ENCODE peak calls at places on chromosomes 6 and 20, in six cellular contexts. One of them, this sample, is unnamed.

GRCh38 chr6:16683524-16684194 is 77.6 kb downstream of the ATXN1 start:
- DNase-seq in CD8-positive, alpha-beta T cell: no peak
- DNase-seq in endothelial cell: no peak
- DNase-seq in RPMI8226: peak
- DNase-seq in NCI-H1105: no peak
- DNase-seq in activated CD8-positive, alpha-beta memory T cell treated with anti-CD3 and anti-CD28 coated beads, Interleukin-2, amount 10 ng/mL, durations not matched to agents 7 days and 5 days: no peak
- DNase-seq in this sample: peak

GRCh38 chr6:139708342-139709199 is 334.1 kb upstream of the CITED2 start:
- DNase-seq in CD8-positive, alpha-beta T cell: no peak
- DNase-seq in endothelial cell: no peak
- DNase-seq in RPMI8226: no peak
- DNase-seq in NCI-H1105: no peak
- DNase-seq in activated CD8-positive, alpha-beta memory T cell treated with anti-CD3 and anti-CD28 coated beads, Interleukin-2, amount 10 ng/mL, durations not matched to agents 7 days and 5 days: no peak
- DNase-seq in this sample: no peak

GRCh38 chr6:139112146-139112545 is 22.7 kb upstream of the HECA start:
- DNase-seq in CD8-positive, alpha-beta T cell: no peak
- DNase-seq in endothelial cell: no peak
- DNase-seq in RPMI8226: no peak
- DNase-seq in NCI-H1105: no peak
- DNase-seq in activated CD8-positive, alpha-beta memory T cell treated with anti-CD3 and anti-CD28 coated beads, Interleukin-2, amount 10 ng/mL, durations not matched to agents 7 days and 5 days: no peak
- DNase-seq in this sample: no peak

GRCh38 chr6:27871919-27872633 is 40.1 kb downstream of the OR2B2 start:
- DNase-seq in CD8-positive, alpha-beta T cell: peak
- DNase-seq in endothelial cell: peak
- DNase-seq in RPMI8226: peak
- DNase-seq in NCI-H1105: peak
- DNase-seq in activated CD8-positive, alpha-beta memory T cell treated with anti-CD3 and anti-CD28 coated beads, Interleukin-2, amount 10 ng/mL, durations not matched to agents 7 days and 5 days: peak
- DNase-seq in this sample: peak

GRCh38 chr6:119129148-119129967 is 50.9 kb upstream of the FAM184A start:
- DNase-seq in CD8-positive, alpha-beta T cell: no peak
- DNase-seq in endothelial cell: no peak
- DNase-seq in RPMI8226: peak
- DNase-seq in NCI-H1105: peak
- DNase-seq in activated CD8-positive, alpha-beta memory T cell treated with anti-CD3 and anti-CD28 coated beads, Interleukin-2, amount 10 ng/mL, durations not matched to agents 7 days and 5 days: no peak
- DNase-seq in this sample: no peak

GRCh38 chr6:143528164-143528811 is 16.8 kb upstream of the FUCA2 start:
- DNase-seq in CD8-positive, alpha-beta T cell: no peak
- DNase-seq in endothelial cell: no peak
- DNase-seq in RPMI8226: peak
- DNase-seq in NCI-H1105: no peak
- DNase-seq in activated CD8-positive, alpha-beta memory T cell treated with anti-CD3 and anti-CD28 coated beads, Interleukin-2, amount 10 ng/mL, durations not matched to agents 7 days and 5 days: no peak
- DNase-seq in this sample: no peak

GRCh38 chr6:37794825-37795224 is 24.7 kb upstream of the ZFAND3 start:
- DNase-seq in CD8-positive, alpha-beta T cell: no peak
- DNase-seq in endothelial cell: no peak
- DNase-seq in RPMI8226: no peak
- DNase-seq in NCI-H1105: no peak
- DNase-seq in activated CD8-positive, alpha-beta memory T cell treated with anti-CD3 and anti-CD28 coated beads, Interleukin-2, amount 10 ng/mL, durations not matched to agents 7 days and 5 days: no peak
- DNase-seq in this sample: no peak

GRCh38 chr6:15405111-15405510 is 159.2 kb downstream of the JARID2 start:
- DNase-seq in CD8-positive, alpha-beta T cell: no peak
- DNase-seq in endothelial cell: no peak
- DNase-seq in RPMI8226: no peak
- DNase-seq in NCI-H1105: no peak
- DNase-seq in activated CD8-positive, alpha-beta memory T cell treated with anti-CD3 and anti-CD28 coated beads, Interleukin-2, amount 10 ng/mL, durations not matched to agents 7 days and 5 days: no peak
- DNase-seq in this sample: no peak

GRCh38 chr20:59006167-59006863 is 739 bp downstream of the CTSZ start:
- DNase-seq in CD8-positive, alpha-beta T cell: no peak
- DNase-seq in endothelial cell: no peak
- DNase-seq in RPMI8226: peak
- DNase-seq in NCI-H1105: no peak
- DNase-seq in activated CD8-positive, alpha-beta memory T cell treated with anti-CD3 and anti-CD28 coated beads, Interleukin-2, amount 10 ng/mL, durations not matched to agents 7 days and 5 days: no peak
- DNase-seq in this sample: peak

GRCh38 chr6:16674666-16675392 is 86.4 kb downstream of the ATXN1 start:
- DNase-seq in CD8-positive, alpha-beta T cell: no peak
- DNase-seq in endothelial cell: no peak
- DNase-seq in RPMI8226: no peak
- DNase-seq in NCI-H1105: no peak
- DNase-seq in activated CD8-positive, alpha-beta memory T cell treated with anti-CD3 and anti-CD28 coated beads, Interleukin-2, amount 10 ng/mL, durations not matched to agents 7 days and 5 days: no peak
- DNase-seq in this sample: no peak

GRCh38 chr6:139161817-139162284 is 27.0 kb downstream of the HECA start:
- DNase-seq in CD8-positive, alpha-beta T cell: peak
- DNase-seq in endothelial cell: no peak
- DNase-seq in RPMI8226: no peak
- DNase-seq in NCI-H1105: no peak
- DNase-seq in activated CD8-positive, alpha-beta memory T cell treated with anti-CD3 and anti-CD28 coated beads, Interleukin-2, amount 10 ng/mL, durations not matched to agents 7 days and 5 days: peak
- DNase-seq in this sample: no peak

GRCh38 chr6:44154067-44154466 is 4.6 kb upstream of the CAPN11 start:
- DNase-seq in CD8-positive, alpha-beta T cell: no peak
- DNase-seq in endothelial cell: no peak
- DNase-seq in RPMI8226: no peak
- DNase-seq in NCI-H1105: no peak
- DNase-seq in activated CD8-positive, alpha-beta memory T cell treated with anti-CD3 and anti-CD28 coated beads, Interleukin-2, amount 10 ng/mL, durations not matched to agents 7 days and 5 days: no peak
- DNase-seq in this sample: no peak

GRCh38 chr6:32073066-32073465 is 34.9 kb downstream of the CYP21A2 start:
- DNase-seq in CD8-positive, alpha-beta T cell: no peak
- DNase-seq in endothelial cell: no peak
- DNase-seq in RPMI8226: no peak
- DNase-seq in NCI-H1105: no peak
- DNase-seq in activated CD8-positive, alpha-beta memory T cell treated with anti-CD3 and anti-CD28 coated beads, Interleukin-2, amount 10 ng/mL, durations not matched to agents 7 days and 5 days: no peak
- DNase-seq in this sample: no peak

GRCh38 chr20:38441916-38442315 is 6.8 kb upstream of the SNHG17 start:
- DNase-seq in CD8-positive, alpha-beta T cell: no peak
- DNase-seq in endothelial cell: no peak
- DNase-seq in RPMI8226: no peak
- DNase-seq in NCI-H1105: no peak
- DNase-seq in activated CD8-positive, alpha-beta memory T cell treated with anti-CD3 and anti-CD28 coated beads, Interleukin-2, amount 10 ng/mL, durations not matched to agents 7 days and 5 days: no peak
- DNase-seq in this sample: no peak

GRCh38 chr6:143234686-143235085 is 174.0 kb downstream of the AIG1 start:
- DNase-seq in CD8-positive, alpha-beta T cell: no peak
- DNase-seq in endothelial cell: no peak
- DNase-seq in RPMI8226: no peak
- DNase-seq in NCI-H1105: no peak
- DNase-seq in activated CD8-positive, alpha-beta memory T cell treated with anti-CD3 and anti-CD28 coated beads, Interleukin-2, amount 10 ng/mL, durations not matched to agents 7 days and 5 days: no peak
- DNase-seq in this sample: no peak

GRCh38 chr6:85124472-85125428 is 325.1 kb upstream of the NT5E start:
- DNase-seq in CD8-positive, alpha-beta T cell: no peak
- DNase-seq in endothelial cell: no peak
- DNase-seq in RPMI8226: no peak
- DNase-seq in NCI-H1105: no peak
- DNase-seq in activated CD8-positive, alpha-beta memory T cell treated with anti-CD3 and anti-CD28 coated beads, Interleukin-2, amount 10 ng/mL, durations not matched to agents 7 days and 5 days: no peak
- DNase-seq in this sample: no peak

GRCh38 chr6:40779399-40779798 is 192.2 kb upstream of the LRFN2 start:
- DNase-seq in CD8-positive, alpha-beta T cell: no peak
- DNase-seq in endothelial cell: no peak
- DNase-seq in RPMI8226: no peak
- DNase-seq in NCI-H1105: no peak
- DNase-seq in activated CD8-positive, alpha-beta memory T cell treated with anti-CD3 and anti-CD28 coated beads, Interleukin-2, amount 10 ng/mL, durations not matched to agents 7 days and 5 days: no peak
- DNase-seq in this sample: no peak

GRCh38 chr20:14712302-14712739 is 374.9 kb upstream of the FLRT3 start:
- DNase-seq in CD8-positive, alpha-beta T cell: no peak
- DNase-seq in endothelial cell: no peak
- DNase-seq in RPMI8226: no peak
- DNase-seq in NCI-H1105: no peak
- DNase-seq in activated CD8-positive, alpha-beta memory T cell treated with anti-CD3 and anti-CD28 coated beads, Interleukin-2, amount 10 ng/mL, durations not matched to agents 7 days and 5 days: no peak
- DNase-seq in this sample: no peak

GRCh38 chr20:46283426-46283825 is 24.9 kb downstream of the CDH22 start:
- DNase-seq in CD8-positive, alpha-beta T cell: no peak
- DNase-seq in endothelial cell: no peak
- DNase-seq in RPMI8226: no peak
- DNase-seq in NCI-H1105: no peak
- DNase-seq in activated CD8-positive, alpha-beta memory T cell treated with anti-CD3 and anti-CD28 coated beads, Interleukin-2, amount 10 ng/mL, durations not matched to agents 7 days and 5 days: no peak
- DNase-seq in this sample: no peak

GRCh38 chr20:11849270-11849920 is 68.3 kb upstream of the BTBD3 start:
- DNase-seq in CD8-positive, alpha-beta T cell: no peak
- DNase-seq in endothelial cell: no peak
- DNase-seq in RPMI8226: no peak
- DNase-seq in NCI-H1105: peak
- DNase-seq in activated CD8-positive, alpha-beta memory T cell treated with anti-CD3 and anti-CD28 coated beads, Interleukin-2, amount 10 ng/mL, durations not matched to agents 7 days and 5 days: no peak
- DNase-seq in this sample: no peak

GRCh38 chr20:44479643-44480042 is 4.0 kb downstream of the TTPAL start:
- DNase-seq in CD8-positive, alpha-beta T cell: no peak
- DNase-seq in endothelial cell: no peak
- DNase-seq in RPMI8226: no peak
- DNase-seq in NCI-H1105: no peak
- DNase-seq in activated CD8-positive, alpha-beta memory T cell treated with anti-CD3 and anti-CD28 coated beads, Interleukin-2, amount 10 ng/mL, durations not matched to agents 7 days and 5 days: no peak
- DNase-seq in this sample: no peak

GRCh38 chr6:115783402-115784061 is 277.2 kb downstream of the FRK start:
- DNase-seq in CD8-positive, alpha-beta T cell: no peak
- DNase-seq in endothelial cell: no peak
- DNase-seq in RPMI8226: no peak
- DNase-seq in NCI-H1105: no peak
- DNase-seq in activated CD8-positive, alpha-beta memory T cell treated with anti-CD3 and anti-CD28 coated beads, Interleukin-2, amount 10 ng/mL, durations not matched to agents 7 days and 5 days: no peak
- DNase-seq in this sample: no peak

GRCh38 chr20:13338999-13339411 is 117.9 kb downstream of the ISM1 start:
- DNase-seq in CD8-positive, alpha-beta T cell: no peak
- DNase-seq in endothelial cell: no peak
- DNase-seq in RPMI8226: no peak
- DNase-seq in NCI-H1105: no peak
- DNase-seq in activated CD8-positive, alpha-beta memory T cell treated with anti-CD3 and anti-CD28 coated beads, Interleukin-2, amount 10 ng/mL, durations not matched to agents 7 days and 5 days: no peak
- DNase-seq in this sample: no peak

GRCh38 chr6:128000363-128000762 is 99.5 kb upstream of the THEMIS start:
- DNase-seq in CD8-positive, alpha-beta T cell: no peak
- DNase-seq in endothelial cell: no peak
- DNase-seq in RPMI8226: no peak
- DNase-seq in NCI-H1105: no peak
- DNase-seq in activated CD8-positive, alpha-beta memory T cell treated with anti-CD3 and anti-CD28 coated beads, Interleukin-2, amount 10 ng/mL, durations not matched to agents 7 days and 5 days: no peak
- DNase-seq in this sample: no peak

GRCh38 chr6:47250302-47250701 is 59.4 kb downstream of the TNFRSF21 start:
- DNase-seq in CD8-positive, alpha-beta T cell: no peak
- DNase-seq in endothelial cell: no peak
- DNase-seq in RPMI8226: no peak
- DNase-seq in NCI-H1105: no peak
- DNase-seq in activated CD8-positive, alpha-beta memory T cell treated with anti-CD3 and anti-CD28 coated beads, Interleukin-2, amount 10 ng/mL, durations not matched to agents 7 days and 5 days: no peak
- DNase-seq in this sample: no peak

GRCh38 chr6:103273048-103273447 is 1586.7 kb downstream of the HACE1 start:
- DNase-seq in CD8-positive, alpha-beta T cell: no peak
- DNase-seq in endothelial cell: no peak
- DNase-seq in RPMI8226: peak
- DNase-seq in NCI-H1105: peak
- DNase-seq in activated CD8-positive, alpha-beta memory T cell treated with anti-CD3 and anti-CD28 coated beads, Interleukin-2, amount 10 ng/mL, durations not matched to agents 7 days and 5 days: no peak
- DNase-seq in this sample: no peak

GRCh38 chr6:105835373-105835772 is 250.8 kb upstream of the PRDM1 start:
- DNase-seq in CD8-positive, alpha-beta T cell: no peak
- DNase-seq in endothelial cell: peak
- DNase-seq in RPMI8226: no peak
- DNase-seq in NCI-H1105: peak
- DNase-seq in activated CD8-positive, alpha-beta memory T cell treated with anti-CD3 and anti-CD28 coated beads, Interleukin-2, amount 10 ng/mL, durations not matched to agents 7 days and 5 days: no peak
- DNase-seq in this sample: no peak

GRCh38 chr6:37809144-37809543 is 10.4 kb upstream of the ZFAND3 start:
- DNase-seq in CD8-positive, alpha-beta T cell: no peak
- DNase-seq in endothelial cell: no peak
- DNase-seq in RPMI8226: no peak
- DNase-seq in NCI-H1105: no peak
- DNase-seq in activated CD8-positive, alpha-beta memory T cell treated with anti-CD3 and anti-CD28 coated beads, Interleukin-2, amount 10 ng/mL, durations not matched to agents 7 days and 5 days: no peak
- DNase-seq in this sample: no peak

GRCh38 chr20:39645130-39645529 is 683.0 kb downstream of the DHX35 start:
- DNase-seq in CD8-positive, alpha-beta T cell: no peak
- DNase-seq in endothelial cell: no peak
- DNase-seq in RPMI8226: no peak
- DNase-seq in NCI-H1105: no peak
- DNase-seq in activated CD8-positive, alpha-beta memory T cell treated with anti-CD3 and anti-CD28 coated beads, Interleukin-2, amount 10 ng/mL, durations not matched to agents 7 days and 5 days: no peak
- DNase-seq in this sample: no peak

GRCh38 chr20:13857304-13857703 is 72.5 kb downstream of the NDUFAF5 start:
- DNase-seq in CD8-positive, alpha-beta T cell: no peak
- DNase-seq in endothelial cell: no peak
- DNase-seq in RPMI8226: no peak
- DNase-seq in NCI-H1105: peak
- DNase-seq in activated CD8-positive, alpha-beta memory T cell treated with anti-CD3 and anti-CD28 coated beads, Interleukin-2, amount 10 ng/mL, durations not matched to agents 7 days and 5 days: no peak
- DNase-seq in this sample: no peak

GRCh38 chr6:155782320-155782730 is 326.7 kb upstream of the NOX3 start:
- DNase-seq in CD8-positive, alpha-beta T cell: no peak
- DNase-seq in endothelial cell: no peak
- DNase-seq in RPMI8226: no peak
- DNase-seq in NCI-H1105: no peak
- DNase-seq in activated CD8-positive, alpha-beta memory T cell treated with anti-CD3 and anti-CD28 coated beads, Interleukin-2, amount 10 ng/mL, durations not matched to agents 7 days and 5 days: no peak
- DNase-seq in this sample: no peak

GRCh38 chr20:2578430-2579192 is 42.2 kb downstream of the TMC2 start:
- DNase-seq in CD8-positive, alpha-beta T cell: no peak
- DNase-seq in endothelial cell: no peak
- DNase-seq in RPMI8226: peak
- DNase-seq in NCI-H1105: no peak
- DNase-seq in activated CD8-positive, alpha-beta memory T cell treated with anti-CD3 and anti-CD28 coated beads, Interleukin-2, amount 10 ng/mL, durations not matched to agents 7 days and 5 days: peak
- DNase-seq in this sample: no peak

This sample was measured in tibial artery.